ENCODE peak calls at places on chromosomes 16 and 17, in six cellular contexts. Z is CD4-positive, alpha-beta T cell; X is stimulated activated CD8-positive, alpha-beta memory T cell treated with anti-CD3 and anti-CD28 coated beads, Interleukin-4, amount 100 ng/mL, for 24 hours; W is GM19239; J is WERI-Rb-1; P is H54. O is an unnamed sample.

GRCh38 chr16:56691885-56692284 is 9.6 kb downstream of the MT1X start:
- DNase-seq in Z (no peak), X (no peak), W (no peak), J (no peak), P (peak; percentile 73), O (no peak)

GRCh38 chr17:48588519-48588918 is 1.5 kb downstream of the HOXB3 start:
- DNase-seq in Z (no peak), X (no peak), W (no peak), J (no peak), P (no peak), O (no peak)

GRCh38 chr17:61986898-61987297 is 59.1 kb upstream of the INTS2 start:
- DNase-seq in Z (no peak), X (no peak), W (no peak), J (no peak), P (no peak), O (no peak)

GRCh38 chr17:31412511-31412910 is 21.0 kb downstream of the RAB11FIP4 start:
- DNase-seq in Z (no peak), X (no peak), W (no peak), J (peak; percentile 61), P (no peak), O (no peak)

GRCh38 chr16:68235105-68235881 is 634 bp downstream of the ESRP2 start:
- DNase-seq in Z (no peak), X (no peak), W (no peak), J (no peak), P (no peak), O (no peak)

GRCh38 chr16:52597772-52598483 is 51.0 kb upstream of the TOX3 start:
- DNase-seq in Z (no peak), X (no peak), W (no peak), J (no peak), P (no peak), O (no peak)

GRCh38 chr17:61201211-61201610 is 198.4 kb upstream of the TBX2 start:
- DNase-seq in Z (no peak), X (no peak), W (no peak), J (no peak), P (peak; percentile 49), O (no peak)

GRCh38 chr16:81410643-81411235 is 33.9 kb upstream of the CMIP start:
- DNase-seq in Z (no peak), X (no peak), W (no peak), J (no peak), P (no peak), O (no peak)

GRCh38 chr17:45314761-45315549 is 1.9 kb downstream of the MAP3K14 start:
- DNase-seq in Z (no peak), X (no peak), W (no peak), J (no peak), P (no peak), O (no peak)

GRCh38 chr16:81928975-81929374 is 82.3 kb downstream of the SDR42E1 start:
- DNase-seq in Z (no peak), X (no peak), W (no peak), J (no peak), P (no peak), O (no peak)

GRCh38 chr17:1474402-1475189 is 17.9 kb downstream of the MYO1C start:
- DNase-seq in Z (no peak), X (no peak), W (peak; percentile 74), J (peak; percentile 43), P (no peak), O (no peak)

GRCh38 chr17:77317091-77317519 is 176.3 kb downstream of the SEC14L1 start:
- DNase-seq in Z (no peak), X (no peak), W (no peak), J (peak; percentile 75), P (no peak), O (no peak)

GRCh38 chr16:53404959-53405358 is 29.3 kb upstream of the RBL2 start:
- DNase-seq in Z (no peak), X (no peak), W (no peak), J (no peak), P (no peak), O (no peak)

GRCh38 chr16:12063435-12063834 is 86.9 kb downstream of the SNX29 start:
- DNase-seq in Z (no peak), X (no peak), W (no peak), J (no peak), P (no peak), O (no peak)